ENCODE peak calls at places on chromosomes 4 and X, in seven cellular contexts. One of them, this sample, is unnamed.

GRCh38 chrX:124217289-124218251 is 114.9 kb upstream of the TEX13D start:
- DNase-seq in neural progenitor cell: peak
- DNase-seq in adrenal gland: no peak
- DNase-seq in epithelial cell of proximal tubule: no peak
- DNase-seq in cardiac fibroblast: peak
- DNase-seq in neural crest cell: peak
- DNase-seq in nephron progenitor cell: peak
- DNase-seq in this sample: no peak

GRCh38 chrX:78769933-78770332 is 22.4 kb downstream of the LPAR4 start:
- DNase-seq in neural crest cell: no peak
- DNase-seq in nephron progenitor cell: peak
- DNase-seq in epithelial cell of proximal tubule: no peak
- DNase-seq in adrenal gland: no peak
- DNase-seq in cardiac fibroblast: no peak
- DNase-seq in neural progenitor cell: peak
- DNase-seq in this sample: no peak

GRCh38 chr4:86848732-86849617 is at the start of gene SLC10A6:
- DNase-seq in neural crest cell: no peak
- DNase-seq in neural progenitor cell: no peak
- DNase-seq in cardiac fibroblast: peak
- DNase-seq in epithelial cell of proximal tubule: no peak
- DNase-seq in nephron progenitor cell: no peak
- DNase-seq in adrenal gland: peak
- DNase-seq in this sample: no peak

GRCh38 chrX:24506082-24506481 is 41.0 kb downstream of the PDK3 start:
- DNase-seq in neural progenitor cell: no peak
- DNase-seq in epithelial cell of proximal tubule: no peak
- DNase-seq in cardiac fibroblast: peak
- DNase-seq in adrenal gland: no peak
- DNase-seq in neural crest cell: no peak
- DNase-seq in nephron progenitor cell: no peak
- DNase-seq in this sample: peak

GRCh38 chr4:41143721-41144379 is 70.5 kb downstream of the APBB2 start:
- DNase-seq in cardiac fibroblast: peak
- DNase-seq in nephron progenitor cell: no peak
- DNase-seq in neural crest cell: no peak
- DNase-seq in adrenal gland: no peak
- DNase-seq in epithelial cell of proximal tubule: no peak
- DNase-seq in neural progenitor cell: no peak
- DNase-seq in this sample: no peak

GRCh38 chr4:6680372-6681034 is 13.2 kb upstream of the S100P start:
- DNase-seq in neural progenitor cell: peak
- DNase-seq in cardiac fibroblast: no peak
- DNase-seq in adrenal gland: no peak
- DNase-seq in neural crest cell: no peak
- DNase-seq in epithelial cell of proximal tubule: no peak
- DNase-seq in nephron progenitor cell: no peak
- DNase-seq in this sample: peak

GRCh38 chr4:75141162-75141561 is 208.2 kb downstream of the PARM1 start:
- DNase-seq in cardiac fibroblast: peak
- DNase-seq in adrenal gland: no peak
- DNase-seq in epithelial cell of proximal tubule: no peak
- DNase-seq in nephron progenitor cell: no peak
- DNase-seq in neural progenitor cell: peak
- DNase-seq in neural crest cell: no peak
- DNase-seq in this sample: no peak

GRCh38 chrX:152638443-152638904 is 779 bp downstream of the GABRQ start:
- DNase-seq in nephron progenitor cell: no peak
- DNase-seq in cardiac fibroblast: no peak
- DNase-seq in adrenal gland: no peak
- DNase-seq in neural progenitor cell: no peak
- DNase-seq in neural crest cell: no peak
- DNase-seq in epithelial cell of proximal tubule: no peak
- DNase-seq in this sample: no peak

GRCh38 chr4:1057403-1057745 is 45.9 kb downstream of the FGFRL1 start:
- DNase-seq in neural crest cell: no peak
- DNase-seq in cardiac fibroblast: no peak
- DNase-seq in epithelial cell of proximal tubule: no peak
- DNase-seq in neural progenitor cell: no peak
- DNase-seq in adrenal gland: no peak
- DNase-seq in nephron progenitor cell: no peak
- DNase-seq in this sample: no peak

GRCh38 chrX:123846598-123847038 is 13.2 kb upstream of the XIAP start:
- DNase-seq in neural progenitor cell: no peak
- DNase-seq in adrenal gland: no peak
- DNase-seq in cardiac fibroblast: peak
- DNase-seq in neural crest cell: no peak
- DNase-seq in epithelial cell of proximal tubule: no peak
- DNase-seq in nephron progenitor cell: no peak
- DNase-seq in this sample: no peak

GRCh38 chr4:15031197-15031596 is 28.9 kb downstream of the CPEB2 start:
- DNase-seq in adrenal gland: no peak
- DNase-seq in epithelial cell of proximal tubule: no peak
- DNase-seq in nephron progenitor cell: no peak
- DNase-seq in cardiac fibroblast: peak
- DNase-seq in neural crest cell: no peak
- DNase-seq in neural progenitor cell: no peak
- DNase-seq in this sample: no peak

GRCh38 chrX:109826954-109827708 is 94.1 kb upstream of the ACSL4 start:
- DNase-seq in epithelial cell of proximal tubule: peak
- DNase-seq in neural progenitor cell: no peak
- DNase-seq in adrenal gland: no peak
- DNase-seq in nephron progenitor cell: no peak
- DNase-seq in neural crest cell: no peak
- DNase-seq in cardiac fibroblast: peak
- DNase-seq in this sample: peak

GRCh38 chr4:121129606-121130346 is 34.3 kb downstream of the TNIP3 start:
- DNase-seq in cardiac fibroblast: no peak
- DNase-seq in neural progenitor cell: no peak
- DNase-seq in adrenal gland: no peak
- DNase-seq in epithelial cell of proximal tubule: no peak
- DNase-seq in nephron progenitor cell: no peak
- DNase-seq in neural crest cell: no peak
- DNase-seq in this sample: no peak

GRCh38 chr4:62023633-62024032 is 823.5 kb downstream of the ADGRL3 start:
- DNase-seq in adrenal gland: no peak
- DNase-seq in neural progenitor cell: no peak
- DNase-seq in cardiac fibroblast: peak
- DNase-seq in epithelial cell of proximal tubule: no peak
- DNase-seq in neural crest cell: no peak
- DNase-seq in nephron progenitor cell: no peak
- DNase-seq in this sample: no peak

GRCh38 chr4:35604252-35604651 is 640.1 kb downstream of the ARAP2 start:
- DNase-seq in cardiac fibroblast: no peak
- DNase-seq in neural progenitor cell: no peak
- DNase-seq in neural crest cell: no peak
- DNase-seq in adrenal gland: no peak
- DNase-seq in epithelial cell of proximal tubule: no peak
- DNase-seq in nephron progenitor cell: no peak
- DNase-seq in this sample: no peak

GRCh38 chr4:16916719-16917337 is 18.4 kb upstream of the LDB2 start:
- DNase-seq in nephron progenitor cell: peak
- DNase-seq in cardiac fibroblast: peak
- DNase-seq in neural progenitor cell: peak
- DNase-seq in adrenal gland: peak
- DNase-seq in epithelial cell of proximal tubule: no peak
- DNase-seq in neural crest cell: peak
- DNase-seq in this sample: peak

GRCh38 chr4:16915956-16916355 is 17.5 kb upstream of the LDB2 start:
- DNase-seq in neural crest cell: no peak
- DNase-seq in neural progenitor cell: no peak
- DNase-seq in nephron progenitor cell: no peak
- DNase-seq in epithelial cell of proximal tubule: peak
- DNase-seq in cardiac fibroblast: no peak
- DNase-seq in adrenal gland: no peak
- DNase-seq in this sample: no peak

GRCh38 chr4:16909245-16909644 is 10.8 kb upstream of the LDB2 start:
- DNase-seq in neural progenitor cell: peak
- DNase-seq in neural crest cell: peak
- DNase-seq in cardiac fibroblast: no peak
- DNase-seq in nephron progenitor cell: no peak
- DNase-seq in epithelial cell of proximal tubule: no peak
- DNase-seq in adrenal gland: peak
- DNase-seq in this sample: no peak

GRCh38 chr4:16912896-16913295 is 14.5 kb upstream of the LDB2 start:
- DNase-seq in neural crest cell: no peak
- DNase-seq in nephron progenitor cell: no peak
- DNase-seq in neural progenitor cell: no peak
- DNase-seq in cardiac fibroblast: no peak
- DNase-seq in epithelial cell of proximal tubule: no peak
- DNase-seq in adrenal gland: no peak
- DNase-seq in this sample: no peak

DNA sequence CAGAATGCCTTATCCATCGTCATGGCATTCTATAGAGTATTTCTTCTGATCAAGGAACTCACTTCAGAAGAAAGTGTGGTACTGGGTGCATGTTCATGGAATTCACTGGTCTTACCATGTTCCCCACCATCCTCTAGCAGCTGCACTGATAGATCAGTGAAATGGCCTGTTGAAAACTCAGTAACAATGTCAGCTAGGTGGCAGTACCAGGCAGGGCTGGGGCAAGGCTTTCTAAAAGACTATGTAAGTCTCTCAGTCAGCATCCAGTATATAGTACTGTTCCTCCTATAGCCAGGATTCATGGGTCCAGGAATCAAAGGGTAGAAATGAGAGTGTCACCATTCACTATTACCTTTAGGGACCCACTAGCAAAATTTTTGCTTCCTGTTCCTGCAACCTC is 15.8 kb upstream of the LDB2 start:
- DNase-seq in epithelial cell of proximal tubule: no peak
- DNase-seq in nephron progenitor cell: no peak
- DNase-seq in neural progenitor cell: peak
- DNase-seq in neural crest cell: no peak
- DNase-seq in cardiac fibroblast: peak
- DNase-seq in adrenal gland: peak
- DNase-seq in this sample: no peak
- TF ChIP-seq CTCF in epithelial cell of proximal tubule: peak
- TF ChIP-seq CTCF in nephron progenitor cell: no peak
- TF ChIP-seq CTCF in neural progenitor cell: peak
- TF ChIP-seq CTCF in neural crest cell: no peak
- TF ChIP-seq CTCF in cardiac fibroblast: peak
- TF ChIP-seq CTCF in adrenal gland: no peak
- TF ChIP-seq CTCF in this sample: no peak

DNA sequence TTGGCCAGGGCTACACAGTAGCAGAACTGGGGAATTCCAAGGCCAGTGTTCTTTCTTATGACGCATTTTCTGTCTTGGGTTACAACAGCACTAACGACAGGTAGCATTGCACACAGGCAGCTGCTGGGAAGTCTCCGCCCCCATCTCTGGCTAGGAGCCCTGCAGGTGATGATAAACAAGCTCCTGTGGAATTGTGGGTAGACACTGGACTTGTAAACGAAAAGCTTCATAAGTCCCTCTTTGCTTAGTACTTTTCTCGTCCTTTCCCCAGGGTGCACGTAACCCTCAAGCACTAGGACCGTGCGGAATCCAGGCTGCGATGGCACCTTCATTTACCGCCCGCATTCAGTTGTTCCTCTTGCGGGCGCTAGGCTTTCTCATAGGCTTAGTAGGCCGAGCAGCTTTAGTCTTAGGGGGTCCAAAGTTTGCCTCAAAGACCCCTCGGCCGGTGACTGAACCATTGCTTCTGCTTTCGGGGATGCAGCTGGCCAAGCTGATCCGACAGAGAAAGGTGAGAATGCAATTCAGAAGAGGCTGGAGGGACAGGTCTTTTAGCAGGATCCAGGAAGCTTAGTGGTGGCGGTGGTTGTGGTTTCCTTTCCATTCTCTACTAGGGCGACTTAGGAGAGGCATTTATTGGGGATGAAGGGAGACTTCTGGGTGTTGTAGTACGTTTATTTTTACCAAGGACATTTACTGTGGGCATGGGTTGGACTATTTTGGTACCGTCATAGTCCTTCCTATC is at the start of gene FAAH2:
- DNase-seq in nephron progenitor cell: peak
- DNase-seq in neural crest cell: no peak
- DNase-seq in adrenal gland: peak
- DNase-seq in epithelial cell of proximal tubule: peak
- DNase-seq in neural progenitor cell: peak
- DNase-seq in cardiac fibroblast: no peak
- DNase-seq in this sample: peak
- TF ChIP-seq CTCF in nephron progenitor cell: no peak
- TF ChIP-seq CTCF in neural crest cell: no peak
- TF ChIP-seq CTCF in adrenal gland: no peak
- TF ChIP-seq CTCF in epithelial cell of proximal tubule: peak
- TF ChIP-seq CTCF in neural progenitor cell: peak
- TF ChIP-seq CTCF in cardiac fibroblast: no peak
- TF ChIP-seq CTCF in this sample: peak

DNA sequence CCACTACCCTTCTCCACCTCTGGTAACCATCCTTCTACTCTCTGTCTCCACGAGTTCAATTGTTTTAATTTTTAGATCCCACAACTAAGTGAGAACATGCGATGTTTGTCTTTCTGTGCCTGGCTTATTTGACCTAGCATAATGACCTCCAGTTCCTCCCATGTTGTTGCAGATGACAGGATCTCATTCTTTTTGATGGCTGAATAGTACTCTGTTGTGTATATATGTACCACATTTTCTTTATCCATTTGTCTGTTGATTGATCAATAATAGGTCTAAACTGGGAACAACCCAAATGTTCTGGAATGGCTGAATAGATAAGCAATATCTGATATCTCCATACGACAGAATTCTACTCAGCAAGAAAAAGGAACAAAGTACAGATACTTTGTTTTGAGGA is 67.2 kb downstream of the DIPK2B start:
- DNase-seq in neural crest cell: no peak
- DNase-seq in adrenal gland: no peak
- DNase-seq in cardiac fibroblast: no peak
- DNase-seq in nephron progenitor cell: no peak
- DNase-seq in epithelial cell of proximal tubule: no peak
- DNase-seq in neural progenitor cell: no peak
- DNase-seq in this sample: no peak
- TF ChIP-seq CTCF in neural crest cell: no peak
- TF ChIP-seq CTCF in adrenal gland: no peak
- TF ChIP-seq CTCF in cardiac fibroblast: no peak
- TF ChIP-seq CTCF in nephron progenitor cell: no peak
- TF ChIP-seq CTCF in epithelial cell of proximal tubule: no peak
- TF ChIP-seq CTCF in neural progenitor cell: no peak
- TF ChIP-seq CTCF in this sample: no peak

GRCh38 chrX:38726596-38726995 is 74.7 kb upstream of the MID1IP1 start:
- DNase-seq in neural progenitor cell: no peak
- DNase-seq in nephron progenitor cell: no peak
- DNase-seq in neural crest cell: no peak
- DNase-seq in epithelial cell of proximal tubule: no peak
- DNase-seq in adrenal gland: no peak
- DNase-seq in cardiac fibroblast: peak
- DNase-seq in this sample: no peak

GRCh38 chrX:38732866-38733265 is 68.4 kb upstream of the MID1IP1 start:
- DNase-seq in epithelial cell of proximal tubule: no peak
- DNase-seq in adrenal gland: no peak
- DNase-seq in nephron progenitor cell: no peak
- DNase-seq in cardiac fibroblast: no peak
- DNase-seq in neural crest cell: no peak
- DNase-seq in neural progenitor cell: no peak
- DNase-seq in this sample: no peak

DNA sequence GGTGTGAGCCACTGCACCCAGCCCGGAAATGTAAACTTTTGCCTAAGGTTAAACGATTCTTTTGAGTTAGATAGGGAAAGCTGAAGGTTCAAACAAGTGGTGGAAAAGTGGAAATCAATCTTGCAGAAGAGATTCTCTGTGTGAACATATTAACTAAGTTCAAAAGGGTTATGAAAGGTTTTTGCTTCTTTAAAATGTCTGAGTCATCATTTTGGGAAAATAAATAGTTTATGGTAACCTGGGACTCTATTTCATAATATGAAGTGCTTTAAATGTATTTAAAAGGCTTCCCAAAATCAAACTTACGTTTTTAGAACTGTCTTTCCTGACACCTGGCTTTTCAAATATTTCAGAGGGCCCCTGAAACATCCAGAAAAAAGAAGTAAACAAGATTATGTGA is 73.6 kb upstream of the MID1IP1 start:
- DNase-seq in nephron progenitor cell: no peak
- DNase-seq in adrenal gland: no peak
- DNase-seq in neural progenitor cell: no peak
- DNase-seq in neural crest cell: no peak
- DNase-seq in cardiac fibroblast: no peak
- DNase-seq in epithelial cell of proximal tubule: no peak
- DNase-seq in this sample: no peak
- TF ChIP-seq CTCF in nephron progenitor cell: no peak
- TF ChIP-seq CTCF in adrenal gland: no peak
- TF ChIP-seq CTCF in neural progenitor cell: no peak
- TF ChIP-seq CTCF in neural crest cell: no peak
- TF ChIP-seq CTCF in cardiac fibroblast: no peak
- TF ChIP-seq CTCF in epithelial cell of proximal tubule: no peak
- TF ChIP-seq CTCF in this sample: no peak

This sample was measured in Caco-2.